ENCODE peak calls at places on chromosome 17, in eight cellular contexts. X is heart right ventricle, Y is breast epithelium, T is heart left ventricle, U is WERI-Rb-1, Z is cardiac muscle cell, H is AG04450, C is pancreas. L is an unnamed sample.

GRCh38 chr17:82475458-82475857 is 16.9 kb downstream of the NARF start:
- DNase-seq in Z (no peak), C (no peak), Y (no peak), H (no peak), U (no peak), T (no peak), X (no peak), L (no peak)

GRCh38 chr17:32929588-32929987 is 1.6 kb downstream of the TMEM98 start:
- DNase-seq in C (no peak), X (no peak), Z (no peak), U (no peak), T (no peak), H (no peak), Y (no peak), L (no peak)

GRCh38 chr17:11997972-11998233 is 628 bp upstream of the ZNF18 start:
- DNase-seq in X (no peak), Z (no peak), U (no peak), Y (no peak), C (peak), H (no peak), T (no peak), L (no peak)

GRCh38 chr17:6420173-6420641 is 14.7 kb downstream of the AIPL1 start:
- DNase-seq in X (no peak), C (no peak), H (no peak), U (peak), Z (peak), T (no peak), Y (no peak), L (no peak)

GRCh38 chr17:46108550-46109110 is 84.6 kb downstream of the KANSL1 start:
- DNase-seq in C (no peak), T (no peak), H (no peak), Y (no peak), X (no peak), Z (no peak), U (no peak), L (no peak)

GRCh38 chr17:14352139-14352538 is 51.3 kb downstream of the HS3ST3B1 start:
- DNase-seq in X (no peak), U (peak), Y (no peak), H (no peak), T (no peak), Z (no peak), C (no peak), L (no peak)

GRCh38 chr17:81403040-81403467 is 7.8 kb downstream of the BAHCC1 start:
- DNase-seq in Y (no peak), C (no peak), X (no peak), U (no peak), H (no peak), T (no peak), Z (peak), L (no peak)

GRCh38 chr17:19379306-19380075 is 1.2 kb downstream of the MAPK7 start:
- DNase-seq in U (no peak), H (no peak), Y (peak), Z (no peak), X (no peak), T (no peak), C (no peak), L (no peak)

GRCh38 chr17:63751806-63752205 is 10.2 kb upstream of the STRADA start:
- DNase-seq in Z (no peak), X (no peak), T (no peak), H (no peak), Y (no peak), C (no peak), U (no peak), L (no peak)

GRCh38 chr17:44314869-44315661 is 6.7 kb downstream of the RUNDC3A start:
- DNase-seq in U (no peak), C (no peak), Y (no peak), X (no peak), T (no peak), H (no peak), Z (peak), L (peak)

GRCh38 chr17:82217530-82218204 is 5.0 kb upstream of the CCDC57 start:
- DNase-seq in C (peak), T (no peak), Y (no peak), X (peak), H (peak), Z (no peak), U (peak), L (peak)

GRCh38 chr17:29929006-29929543 is 953 bp downstream of the SSH2 start:
- DNase-seq in Z (peak), C (peak), H (no peak), T (peak), U (peak), X (no peak), Y (no peak), L (peak)

GRCh38 chr17:38604479-38605229 is 1.1 kb downstream of the SRCIN1 start:
- DNase-seq in X (no peak), U (peak), C (no peak), Z (peak), T (no peak), H (no peak), Y (no peak), L (no peak)

GRCh38 chr17:82794781-82795505 is 43.1 kb downstream of the TBCD start:
- DNase-seq in U (no peak), Z (no peak), Y (no peak), C (no peak), T (peak), X (no peak), H (no peak), L (no peak)

GRCh38 chr17:39981207-39982068 is 831 bp downstream of the PSMD3 start:
- DNase-seq in U (no peak), C (no peak), Z (no peak), Y (no peak), X (no peak), T (no peak), H (no peak), L (no peak)
- TF ChIP-seq CTCF in U (peak), C (no peak), Z (no peak), Y (no peak), X (no peak), T (no peak), H (peak), L (no peak)

GRCh38 chr17:3815122-3815521 is 14.1 kb upstream of the ITGAE start:
- DNase-seq in C (no peak), U (no peak), Y (no peak), X (no peak), H (no peak), Z (no peak), T (no peak), L (no peak)
- H3K4me3 ChIP-seq in C (no peak), U (no peak), Y (no peak), X (no peak), H (no peak), Z (no peak), T (no peak), L (no peak)

GRCh38 chr17:16584273-16584995 is 15.4 kb upstream of the ZNF287 start:
- DNase-seq in C (peak), X (peak), H (peak), U (peak), T (peak), Y (peak), Z (peak), L (peak)
- TF ChIP-seq CTCF in C (peak), X (peak), H (peak), U (peak), T (peak), Y (peak), Z (peak), L (peak)

GRCh38 chr17:77386502-77387192 is 245.9 kb downstream of the SEC14L1 start:
- DNase-seq in X (no peak), H (no peak), Z (no peak), U (no peak), T (no peak), C (no peak), Y (no peak), L (no peak)
- H3K4me3 ChIP-seq in X (no peak), H (no peak), Z (no peak), U (no peak), T (no peak), C (no peak), Y (no peak), L (no peak)

GRCh38 chr17:74354561-74354960 is 7.1 kb downstream of the BTBD17 start:
- DNase-seq in H (no peak), X (no peak), T (no peak), Z (no peak), Y (no peak), C (no peak), U (no peak), L (no peak)

GRCh38 chr17:74351552-74352210 is 10.0 kb downstream of the BTBD17 start:
- DNase-seq in Y (no peak), T (no peak), Z (peak), H (no peak), C (no peak), X (no peak), U (no peak), L (no peak)

GRCh38 chr17:74353446-74354060 is 8.1 kb downstream of the BTBD17 start:
- DNase-seq in H (no peak), T (no peak), U (peak), Z (no peak), Y (no peak), C (no peak), X (no peak), L (no peak)

GRCh38 chr17:74355065-74355464 is 6.6 kb downstream of the BTBD17 start:
- DNase-seq in H (no peak), T (no peak), U (no peak), Z (no peak), X (no peak), Y (no peak), C (no peak), L (no peak)

GRCh38 chr17:74354123-74354522 is 7.5 kb downstream of the BTBD17 start:
- DNase-seq in U (peak), H (no peak), X (peak), T (no peak), Y (no peak), C (no peak), Z (peak), L (peak)
- TF ChIP-seq CTCF in U (peak), H (no peak), X (peak), T (peak), Y (no peak), C (peak), Z (peak), L (peak)

DNA sequence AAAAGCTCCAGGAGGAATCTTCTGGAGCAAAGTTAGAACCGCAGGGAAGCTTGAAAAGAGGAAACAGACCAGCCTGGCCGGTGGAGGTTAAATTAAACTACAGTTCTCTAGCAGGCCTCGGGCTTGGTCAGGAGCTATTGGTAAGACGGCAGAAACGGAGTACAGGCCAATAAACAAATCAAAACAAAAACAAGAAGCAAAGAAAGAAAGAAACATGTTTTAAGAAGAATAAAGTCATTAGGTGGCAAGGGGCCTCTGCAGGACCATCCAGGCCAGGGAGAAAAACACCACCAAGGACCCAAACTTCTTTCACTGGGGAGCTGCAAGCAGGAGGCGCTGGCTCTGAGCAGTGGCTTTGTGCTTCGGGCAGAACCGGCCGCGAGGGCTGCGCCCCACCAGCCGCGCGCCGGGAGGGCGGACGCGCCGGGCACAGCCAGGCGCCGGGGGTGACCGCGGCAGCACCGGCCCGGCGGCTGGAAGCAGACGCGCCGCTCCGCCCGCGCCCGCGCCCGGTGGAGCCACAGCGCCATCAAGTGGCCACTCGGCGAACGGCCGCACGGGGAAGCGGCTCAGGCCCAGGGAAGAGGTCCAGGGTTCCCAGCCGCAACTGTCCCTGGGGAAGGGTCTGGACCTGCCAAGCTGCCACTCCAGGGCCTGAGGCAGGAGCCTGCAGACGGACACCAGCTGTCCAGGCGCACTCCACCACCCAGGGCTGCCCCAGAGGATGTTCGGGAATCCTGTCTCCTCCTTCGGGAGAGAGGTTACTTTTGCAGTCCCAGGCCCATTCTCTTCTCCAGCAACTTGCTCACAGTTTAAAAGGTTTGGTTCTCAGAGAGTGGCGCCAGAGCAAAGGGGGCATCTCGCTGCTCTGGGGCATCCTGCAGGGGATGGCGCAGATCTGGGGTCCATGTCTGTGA is 419.4 kb downstream of the SOX9 start:
- DNase-seq in Y (peak), C (peak), H (no peak), X (peak), U (peak), Z (peak), T (peak), L (no peak)
- H3K4me3 ChIP-seq in Y (peak), C (no peak), H (peak), X (peak), U (no peak), Z (peak), T (peak), L (no peak)